ENCODE peak calls at places on chromosomes 4 and X, in eight cellular contexts. One of them, this sample, is unnamed.

GRCh38 chr4:26736621-26737020 is 124.0 kb upstream of the STIM2 start:
- DNase-seq in stomach: no peak
- DNase-seq in activated naive CD4-positive, alpha-beta T cell treated with anti-CD3 and anti-CD28 coated beads, Interleukin-2, amount 50 U/mL, for 16 hours: no peak
- DNase-seq in fibroblast of gingiva: no peak
- DNase-seq in amygdala: no peak
- DNase-seq in GM06990: no peak
- DNase-seq in Peyer's patch: no peak
- DNase-seq in dorsolateral prefrontal cortex: no peak
- DNase-seq in this sample: no peak

GRCh38 chr4:6362896-6363295 is 93.2 kb downstream of the WFS1 start:
- DNase-seq in stomach: no peak
- DNase-seq in activated naive CD4-positive, alpha-beta T cell treated with anti-CD3 and anti-CD28 coated beads, Interleukin-2, amount 50 U/mL, for 16 hours: no peak
- DNase-seq in fibroblast of gingiva: no peak
- DNase-seq in amygdala: no peak
- DNase-seq in GM06990: no peak
- DNase-seq in Peyer's patch: no peak
- DNase-seq in dorsolateral prefrontal cortex: no peak
- DNase-seq in this sample: peak

GRCh38 chrX:9160698-9161329 is 126.9 kb upstream of the FAM9B start:
- DNase-seq in stomach: no peak
- DNase-seq in activated naive CD4-positive, alpha-beta T cell treated with anti-CD3 and anti-CD28 coated beads, Interleukin-2, amount 50 U/mL, for 16 hours: no peak
- DNase-seq in fibroblast of gingiva: no peak
- DNase-seq in amygdala: no peak
- DNase-seq in GM06990: no peak
- DNase-seq in Peyer's patch: no peak
- DNase-seq in dorsolateral prefrontal cortex: no peak
- DNase-seq in this sample: no peak

GRCh38 chr4:143344011-143344410 is 7.3 kb downstream of the GAB1 start:
- DNase-seq in stomach: no peak
- DNase-seq in activated naive CD4-positive, alpha-beta T cell treated with anti-CD3 and anti-CD28 coated beads, Interleukin-2, amount 50 U/mL, for 16 hours: no peak
- DNase-seq in fibroblast of gingiva: no peak
- DNase-seq in amygdala: peak
- DNase-seq in GM06990: no peak
- DNase-seq in Peyer's patch: no peak
- DNase-seq in dorsolateral prefrontal cortex: no peak
- DNase-seq in this sample: no peak

GRCh38 chrX:21047034-21047455 is 327.2 kb upstream of the CNKSR2 start:
- DNase-seq in stomach: no peak
- DNase-seq in activated naive CD4-positive, alpha-beta T cell treated with anti-CD3 and anti-CD28 coated beads, Interleukin-2, amount 50 U/mL, for 16 hours: no peak
- DNase-seq in fibroblast of gingiva: no peak
- DNase-seq in amygdala: no peak
- DNase-seq in GM06990: no peak
- DNase-seq in Peyer's patch: no peak
- DNase-seq in dorsolateral prefrontal cortex: no peak
- DNase-seq in this sample: no peak

GRCh38 chr4:87717276-87718031 is 67.4 kb downstream of the DMP1 start:
- DNase-seq in stomach: no peak
- DNase-seq in activated naive CD4-positive, alpha-beta T cell treated with anti-CD3 and anti-CD28 coated beads, Interleukin-2, amount 50 U/mL, for 16 hours: no peak
- DNase-seq in fibroblast of gingiva: no peak
- DNase-seq in amygdala: no peak
- DNase-seq in GM06990: no peak
- DNase-seq in Peyer's patch: no peak
- DNase-seq in dorsolateral prefrontal cortex: no peak
- DNase-seq in this sample: no peak

GRCh38 chrX:40154229-40154852 is 56.6 kb upstream of the BCOR start:
- DNase-seq in stomach: no peak
- DNase-seq in activated naive CD4-positive, alpha-beta T cell treated with anti-CD3 and anti-CD28 coated beads, Interleukin-2, amount 50 U/mL, for 16 hours: no peak
- DNase-seq in fibroblast of gingiva: peak
- DNase-seq in amygdala: peak
- DNase-seq in GM06990: no peak
- DNase-seq in Peyer's patch: no peak
- DNase-seq in dorsolateral prefrontal cortex: no peak
- DNase-seq in this sample: peak

GRCh38 chrX:151830911-151831310 is 81.8 kb upstream of the MAGEA4 start:
- DNase-seq in stomach: no peak
- DNase-seq in activated naive CD4-positive, alpha-beta T cell treated with anti-CD3 and anti-CD28 coated beads, Interleukin-2, amount 50 U/mL, for 16 hours: no peak
- DNase-seq in fibroblast of gingiva: no peak
- DNase-seq in amygdala: no peak
- DNase-seq in GM06990: no peak
- DNase-seq in Peyer's patch: no peak
- DNase-seq in dorsolateral prefrontal cortex: no peak
- DNase-seq in this sample: no peak

GRCh38 chrX:34585561-34585960 is 71.5 kb downstream of the TMEM47 start:
- DNase-seq in stomach: no peak
- DNase-seq in activated naive CD4-positive, alpha-beta T cell treated with anti-CD3 and anti-CD28 coated beads, Interleukin-2, amount 50 U/mL, for 16 hours: no peak
- DNase-seq in fibroblast of gingiva: no peak
- DNase-seq in amygdala: no peak
- DNase-seq in GM06990: no peak
- DNase-seq in Peyer's patch: no peak
- DNase-seq in dorsolateral prefrontal cortex: no peak
- DNase-seq in this sample: no peak

GRCh38 chrX:129739591-129739990 is 812 bp downstream of the XPNPEP2 start:
- DNase-seq in stomach: no peak
- DNase-seq in activated naive CD4-positive, alpha-beta T cell treated with anti-CD3 and anti-CD28 coated beads, Interleukin-2, amount 50 U/mL, for 16 hours: no peak
- DNase-seq in fibroblast of gingiva: peak
- DNase-seq in amygdala: no peak
- DNase-seq in GM06990: no peak
- DNase-seq in Peyer's patch: no peak
- DNase-seq in dorsolateral prefrontal cortex: no peak
- DNase-seq in this sample: peak

GRCh38 chrX:103791233-103791632 is 14.6 kb downstream of the PLP1 start:
- DNase-seq in stomach: no peak
- DNase-seq in activated naive CD4-positive, alpha-beta T cell treated with anti-CD3 and anti-CD28 coated beads, Interleukin-2, amount 50 U/mL, for 16 hours: no peak
- DNase-seq in fibroblast of gingiva: no peak
- DNase-seq in amygdala: no peak
- DNase-seq in GM06990: no peak
- DNase-seq in Peyer's patch: no peak
- DNase-seq in dorsolateral prefrontal cortex: no peak
- DNase-seq in this sample: no peak

GRCh38 chr4:1693131-1693896 is 9.2 kb upstream of the FAM53A start:
- DNase-seq in stomach: peak
- DNase-seq in activated naive CD4-positive, alpha-beta T cell treated with anti-CD3 and anti-CD28 coated beads, Interleukin-2, amount 50 U/mL, for 16 hours: peak
- DNase-seq in fibroblast of gingiva: peak
- DNase-seq in amygdala: no peak
- DNase-seq in GM06990: peak
- DNase-seq in Peyer's patch: peak
- DNase-seq in dorsolateral prefrontal cortex: peak
- DNase-seq in this sample: peak

GRCh38 chrX:122943918-122944317 is 240.2 kb upstream of the GRIA3 start:
- DNase-seq in stomach: no peak
- DNase-seq in activated naive CD4-positive, alpha-beta T cell treated with anti-CD3 and anti-CD28 coated beads, Interleukin-2, amount 50 U/mL, for 16 hours: no peak
- DNase-seq in fibroblast of gingiva: no peak
- DNase-seq in amygdala: no peak
- DNase-seq in GM06990: no peak
- DNase-seq in Peyer's patch: no peak
- DNase-seq in dorsolateral prefrontal cortex: no peak
- DNase-seq in this sample: no peak

GRCh38 chr4:143482753-143483362 is 30.6 kb upstream of the SMARCA5 start:
- DNase-seq in stomach: no peak
- DNase-seq in activated naive CD4-positive, alpha-beta T cell treated with anti-CD3 and anti-CD28 coated beads, Interleukin-2, amount 50 U/mL, for 16 hours: no peak
- DNase-seq in fibroblast of gingiva: peak
- DNase-seq in amygdala: no peak
- DNase-seq in GM06990: peak
- DNase-seq in Peyer's patch: no peak
- DNase-seq in dorsolateral prefrontal cortex: no peak
- DNase-seq in this sample: no peak

GRCh38 chr4:183797445-183798248 is 107.5 kb upstream of the STOX2 start:
- DNase-seq in stomach: peak
- DNase-seq in activated naive CD4-positive, alpha-beta T cell treated with anti-CD3 and anti-CD28 coated beads, Interleukin-2, amount 50 U/mL, for 16 hours: no peak
- DNase-seq in fibroblast of gingiva: peak
- DNase-seq in amygdala: no peak
- DNase-seq in GM06990: peak
- DNase-seq in Peyer's patch: no peak
- DNase-seq in dorsolateral prefrontal cortex: no peak
- DNase-seq in this sample: peak

GRCh38 chr4:42296196-42296595 is 101.1 kb upstream of the SHISA3 start:
- DNase-seq in stomach: no peak
- DNase-seq in activated naive CD4-positive, alpha-beta T cell treated with anti-CD3 and anti-CD28 coated beads, Interleukin-2, amount 50 U/mL, for 16 hours: no peak
- DNase-seq in fibroblast of gingiva: no peak
- DNase-seq in amygdala: no peak
- DNase-seq in GM06990: no peak
- DNase-seq in Peyer's patch: no peak
- DNase-seq in dorsolateral prefrontal cortex: no peak
- DNase-seq in this sample: no peak

GRCh38 chr4:87326460-87326859 is 3.8 kb upstream of the HSD17B13 start:
- DNase-seq in stomach: no peak
- DNase-seq in activated naive CD4-positive, alpha-beta T cell treated with anti-CD3 and anti-CD28 coated beads, Interleukin-2, amount 50 U/mL, for 16 hours: no peak
- DNase-seq in fibroblast of gingiva: no peak
- DNase-seq in amygdala: no peak
- DNase-seq in GM06990: no peak
- DNase-seq in Peyer's patch: no peak
- DNase-seq in dorsolateral prefrontal cortex: no peak
- DNase-seq in this sample: no peak

GRCh38 chr4:65223601-65224000 is 446.7 kb downstream of the EPHA5 start:
- DNase-seq in stomach: no peak
- DNase-seq in activated naive CD4-positive, alpha-beta T cell treated with anti-CD3 and anti-CD28 coated beads, Interleukin-2, amount 50 U/mL, for 16 hours: no peak
- DNase-seq in fibroblast of gingiva: no peak
- DNase-seq in amygdala: no peak
- DNase-seq in GM06990: no peak
- DNase-seq in Peyer's patch: no peak
- DNase-seq in dorsolateral prefrontal cortex: no peak
- DNase-seq in this sample: no peak

GRCh38 chr4:1370321-1371124 is 23.5 kb downstream of the UVSSA start:
- DNase-seq in stomach: no peak
- DNase-seq in activated naive CD4-positive, alpha-beta T cell treated with anti-CD3 and anti-CD28 coated beads, Interleukin-2, amount 50 U/mL, for 16 hours: no peak
- DNase-seq in fibroblast of gingiva: no peak
- DNase-seq in amygdala: no peak
- DNase-seq in GM06990: no peak
- DNase-seq in Peyer's patch: no peak
- DNase-seq in dorsolateral prefrontal cortex: peak
- DNase-seq in this sample: peak

GRCh38 chrX:36626898-36627297 is 381.3 kb upstream of the FAM47C start:
- DNase-seq in stomach: no peak
- DNase-seq in activated naive CD4-positive, alpha-beta T cell treated with anti-CD3 and anti-CD28 coated beads, Interleukin-2, amount 50 U/mL, for 16 hours: no peak
- DNase-seq in fibroblast of gingiva: no peak
- DNase-seq in amygdala: no peak
- DNase-seq in GM06990: no peak
- DNase-seq in Peyer's patch: no peak
- DNase-seq in dorsolateral prefrontal cortex: no peak
- DNase-seq in this sample: no peak

GRCh38 chr4:187550256-187550950 is 445.2 kb upstream of the ZFP42 start:
- DNase-seq in stomach: no peak
- DNase-seq in activated naive CD4-positive, alpha-beta T cell treated with anti-CD3 and anti-CD28 coated beads, Interleukin-2, amount 50 U/mL, for 16 hours: no peak
- DNase-seq in fibroblast of gingiva: no peak
- DNase-seq in amygdala: no peak
- DNase-seq in GM06990: no peak
- DNase-seq in Peyer's patch: no peak
- DNase-seq in dorsolateral prefrontal cortex: no peak
- DNase-seq in this sample: no peak

GRCh38 chr4:78345237-78345636 is 206.3 kb upstream of the ANXA3 start:
- DNase-seq in stomach: no peak
- DNase-seq in activated naive CD4-positive, alpha-beta T cell treated with anti-CD3 and anti-CD28 coated beads, Interleukin-2, amount 50 U/mL, for 16 hours: no peak
- DNase-seq in fibroblast of gingiva: no peak
- DNase-seq in amygdala: no peak
- DNase-seq in GM06990: no peak
- DNase-seq in Peyer's patch: no peak
- DNase-seq in dorsolateral prefrontal cortex: no peak
- DNase-seq in this sample: no peak

GRCh38 chr4:147655639-147656038 is 28.3 kb downstream of the PRMT9 start:
- DNase-seq in stomach: no peak
- DNase-seq in activated naive CD4-positive, alpha-beta T cell treated with anti-CD3 and anti-CD28 coated beads, Interleukin-2, amount 50 U/mL, for 16 hours: no peak
- DNase-seq in fibroblast of gingiva: no peak
- DNase-seq in amygdala: no peak
- DNase-seq in GM06990: no peak
- DNase-seq in Peyer's patch: no peak
- DNase-seq in dorsolateral prefrontal cortex: no peak
- DNase-seq in this sample: no peak

GRCh38 chr4:174713181-174713580 is 115.9 kb downstream of the GLRA3 start:
- DNase-seq in stomach: no peak
- DNase-seq in activated naive CD4-positive, alpha-beta T cell treated with anti-CD3 and anti-CD28 coated beads, Interleukin-2, amount 50 U/mL, for 16 hours: no peak
- DNase-seq in fibroblast of gingiva: peak
- DNase-seq in amygdala: no peak
- DNase-seq in GM06990: no peak
- DNase-seq in Peyer's patch: no peak
- DNase-seq in dorsolateral prefrontal cortex: no peak
- DNase-seq in this sample: no peak

GRCh38 chrX:1316527-1316926 is 20.1 kb upstream of the IL3RA start:
- DNase-seq in stomach: peak
- DNase-seq in activated naive CD4-positive, alpha-beta T cell treated with anti-CD3 and anti-CD28 coated beads, Interleukin-2, amount 50 U/mL, for 16 hours: no peak
- DNase-seq in fibroblast of gingiva: no peak
- DNase-seq in amygdala: peak
- DNase-seq in GM06990: no peak
- DNase-seq in Peyer's patch: no peak
- DNase-seq in dorsolateral prefrontal cortex: no peak
- DNase-seq in this sample: peak

GRCh38 chrX:10514891-10515290 is 105.5 kb downstream of the MID1 start:
- DNase-seq in stomach: no peak
- DNase-seq in activated naive CD4-positive, alpha-beta T cell treated with anti-CD3 and anti-CD28 coated beads, Interleukin-2, amount 50 U/mL, for 16 hours: no peak
- DNase-seq in fibroblast of gingiva: peak
- DNase-seq in amygdala: no peak
- DNase-seq in GM06990: no peak
- DNase-seq in Peyer's patch: no peak
- DNase-seq in dorsolateral prefrontal cortex: no peak
- DNase-seq in this sample: no peak

GRCh38 chr4:168848112-168848511 is 161.9 kb downstream of the CBR4 start:
- DNase-seq in stomach: no peak
- DNase-seq in activated naive CD4-positive, alpha-beta T cell treated with anti-CD3 and anti-CD28 coated beads, Interleukin-2, amount 50 U/mL, for 16 hours: no peak
- DNase-seq in fibroblast of gingiva: no peak
- DNase-seq in amygdala: no peak
- DNase-seq in GM06990: no peak
- DNase-seq in Peyer's patch: no peak
- DNase-seq in dorsolateral prefrontal cortex: no peak
- DNase-seq in this sample: no peak

GRCh38 chrX:46722742-46723568 is 36.0 kb downstream of the SLC9A7 start:
- DNase-seq in stomach: no peak
- DNase-seq in activated naive CD4-positive, alpha-beta T cell treated with anti-CD3 and anti-CD28 coated beads, Interleukin-2, amount 50 U/mL, for 16 hours: no peak
- DNase-seq in fibroblast of gingiva: no peak
- DNase-seq in amygdala: no peak
- DNase-seq in GM06990: no peak
- DNase-seq in Peyer's patch: no peak
- DNase-seq in dorsolateral prefrontal cortex: no peak
- DNase-seq in this sample: no peak

GRCh38 chr4:19659131-19659530 is 592.6 kb upstream of the SLIT2 start:
- DNase-seq in stomach: no peak
- DNase-seq in activated naive CD4-positive, alpha-beta T cell treated with anti-CD3 and anti-CD28 coated beads, Interleukin-2, amount 50 U/mL, for 16 hours: no peak
- DNase-seq in fibroblast of gingiva: no peak
- DNase-seq in amygdala: no peak
- DNase-seq in GM06990: no peak
- DNase-seq in Peyer's patch: no peak
- DNase-seq in dorsolateral prefrontal cortex: no peak
- DNase-seq in this sample: no peak

GRCh38 chr4:69485130-69485529 is 10.6 kb downstream of the UGT2B4 start:
- DNase-seq in stomach: no peak
- DNase-seq in activated naive CD4-positive, alpha-beta T cell treated with anti-CD3 and anti-CD28 coated beads, Interleukin-2, amount 50 U/mL, for 16 hours: no peak
- DNase-seq in fibroblast of gingiva: no peak
- DNase-seq in amygdala: no peak
- DNase-seq in GM06990: no peak
- DNase-seq in Peyer's patch: no peak
- DNase-seq in dorsolateral prefrontal cortex: no peak
- DNase-seq in this sample: no peak